ENCODE peak calls at places on chromosome X, in ten cellular contexts. C is K562, E is tibial nerve, L is A549, S is ovary, U is prostate gland, T is GM12878, Y is IMR-90, D is NB4, M is adrenal gland. R is an unnamed sample.

GRCh38 chrX:9846631-9847030 is 60.4 kb downstream of the SHROOM2 start:
- DNase-seq in C (no peak), E (no peak), L (no peak), S (no peak), U (no peak), T (no peak), Y (no peak), D (no peak), M (no peak), R (no peak)

GRCh38 chrX:138349351-138349750 is 362.2 kb downstream of the FGF13 start:
- DNase-seq in C (no peak), E (no peak), L (no peak), S (no peak), U (no peak), T (no peak), Y (no peak), D (no peak), M (no peak), R (no peak)

GRCh38 chrX:46408553-46409407 is 136.4 kb downstream of the ZNF674 start:
- DNase-seq in C (peak), E (peak), L (peak), S (peak), U (peak), T (peak), Y (peak), D (peak), M (peak), R (no peak)

GRCh38 chrX:28058906-28059305 is 77.7 kb upstream of the DCAF8L1 start:
- DNase-seq in C (no peak), E (no peak), L (no peak), S (no peak), U (no peak), T (no peak), Y (peak), D (no peak), M (no peak), R (no peak)

GRCh38 chrX:28177202-28177601 is 196.0 kb upstream of the DCAF8L1 start:
- DNase-seq in C (no peak), E (no peak), L (peak), S (no peak), U (no peak), T (no peak), Y (no peak), D (peak), M (no peak), R (no peak)

GRCh38 chrX:25052798-25053534 is 37.2 kb upstream of the ARX start:
- DNase-seq in C (no peak), E (no peak), L (peak), S (no peak), U (no peak), T (no peak), Y (no peak), D (no peak), M (no peak), R (no peak)

GRCh38 chrX:23797371-23798128 is 14.6 kb downstream of the SAT1 start:
- DNase-seq in C (no peak), E (no peak), L (no peak), S (no peak), U (peak), T (no peak), Y (no peak), D (no peak), M (no peak), R (no peak)

GRCh38 chrX:109393859-109394258 is 88.0 kb downstream of the GUCY2F start:
- DNase-seq in C (peak), E (no peak), L (peak), S (no peak), U (no peak), T (no peak), Y (no peak), D (peak), M (no peak), R (no peak)

GRCh38 chrX:44980403-44980802 is 107.4 kb downstream of the KDM6A start:
- DNase-seq in C (no peak), E (no peak), L (no peak), S (no peak), U (no peak), T (no peak), Y (no peak), D (no peak), M (no peak), R (no peak)

GRCh38 chrX:39650883-39651282 is 446.9 kb downstream of the BCOR start:
- DNase-seq in C (no peak), E (no peak), L (no peak), S (no peak), U (no peak), T (no peak), Y (no peak), D (no peak), M (no peak), R (no peak)

GRCh38 chrX:38166478-38167083 is 54.1 kb downstream of the SRPX start:
- DNase-seq in C (peak), E (peak), L (peak), S (no peak), U (peak), T (no peak), Y (peak), D (peak), M (peak), R (no peak)

GRCh38 chrX:154136627-154137161 is 7.3 kb upstream of the OPN1LW start:
- DNase-seq in C (peak), E (peak), L (peak), S (peak), U (peak), T (no peak), Y (peak), D (peak), M (peak), R (peak)

GRCh38 chrX:118569676-118570075 is 74.1 kb downstream of the DOCK11 start:
- DNase-seq in C (no peak), E (no peak), L (no peak), S (no peak), U (no peak), T (no peak), Y (no peak), D (no peak), M (no peak), R (no peak)

GRCh38 chrX:140524556-140524955 is 19.7 kb upstream of the SOX3 start:
- DNase-seq in C (no peak), E (no peak), L (no peak), S (no peak), U (no peak), T (no peak), Y (peak), D (no peak), M (no peak), R (no peak)

GRCh38 chrX:63754141-63754859 is 30.7 kb downstream of the ARHGEF9 start:
- DNase-seq in C (no peak), E (no peak), L (no peak), S (no peak), U (no peak), T (no peak), Y (peak), D (peak), M (no peak), R (no peak)

GRCh38 chrX:68808686-68809357 is 20.0 kb upstream of the EFNB1 start:
- DNase-seq in C (no peak), E (no peak), L (peak), S (no peak), U (no peak), T (no peak), Y (no peak), D (peak), M (no peak), R (no peak)

GRCh38 chrX:45749375-45749774 is 548.7 kb upstream of the DIPK2B start:
- DNase-seq in C (no peak), E (no peak), L (no peak), S (no peak), U (no peak), T (no peak), Y (no peak), D (peak), M (no peak), R (no peak)

GRCh38 chrX:101602077-101602476 is 15.7 kb downstream of the ARMCX6 start:
- DNase-seq in C (no peak), E (no peak), L (no peak), S (no peak), U (no peak), T (no peak), Y (peak), D (no peak), M (no peak), R (no peak)

GRCh38 chrX:109760241-109760921 is 27.3 kb upstream of the ACSL4 start:
- DNase-seq in C (no peak), E (no peak), L (no peak), S (no peak), U (no peak), T (no peak), Y (no peak), D (no peak), M (no peak), R (no peak)

GRCh38 chrX:130165181-130165702 is 399 bp downstream of the AIFM1 start:
- DNase-seq in C (no peak), E (no peak), L (no peak), S (peak), U (no peak), T (no peak), Y (no peak), D (no peak), M (no peak), R (no peak)

GRCh38 chrX:42021058-42021457 is 97.7 kb upstream of the CASK start:
- DNase-seq in C (no peak), E (no peak), L (no peak), S (no peak), U (no peak), T (no peak), Y (no peak), D (no peak), M (no peak), R (no peak)

GRCh38 chrX:125090046-125090445 is 229.6 kb upstream of the TEX13C start:
- DNase-seq in C (no peak), E (no peak), L (peak), S (no peak), U (no peak), T (no peak), Y (no peak), D (no peak), M (no peak), R (no peak)

GRCh38 chrX:97639526-97639925 is 755.8 kb downstream of the RPA4 start:
- DNase-seq in C (no peak), E (no peak), L (no peak), S (no peak), U (no peak), T (no peak), Y (no peak), D (peak), M (no peak), R (no peak)

GRCh38 chrX:123138473-123138872 is 45.6 kb upstream of the GRIA3 start:
- DNase-seq in C (no peak), E (no peak), L (no peak), S (no peak), U (no peak), T (no peak), Y (no peak), D (no peak), M (no peak), R (no peak)

GRCh38 chrX:150616179-150616862 is 47.9 kb downstream of the MTM1 start:
- DNase-seq in C (no peak), E (no peak), L (no peak), S (no peak), U (no peak), T (no peak), Y (no peak), D (no peak), M (no peak), R (no peak)

GRCh38 chrX:30865020-30865419 is 24.0 kb downstream of the TAB3 start:
- DNase-seq in C (peak), E (no peak), L (peak), S (no peak), U (no peak), T (no peak), Y (no peak), D (peak), M (no peak), R (no peak)

GRCh38 chrX:31589503-31589902 is 517.7 kb upstream of the FTHL17 start:
- DNase-seq in C (no peak), E (no peak), L (no peak), S (no peak), U (no peak), T (no peak), Y (no peak), D (no peak), M (no peak), R (no peak)

GRCh38 chrX:153703036-153703370 is 15.3 kb downstream of the SLC6A8 start:
- DNase-seq in C (no peak), E (no peak), L (no peak), S (peak), U (peak), T (no peak), Y (peak), D (no peak), M (peak), R (no peak)

DNA sequence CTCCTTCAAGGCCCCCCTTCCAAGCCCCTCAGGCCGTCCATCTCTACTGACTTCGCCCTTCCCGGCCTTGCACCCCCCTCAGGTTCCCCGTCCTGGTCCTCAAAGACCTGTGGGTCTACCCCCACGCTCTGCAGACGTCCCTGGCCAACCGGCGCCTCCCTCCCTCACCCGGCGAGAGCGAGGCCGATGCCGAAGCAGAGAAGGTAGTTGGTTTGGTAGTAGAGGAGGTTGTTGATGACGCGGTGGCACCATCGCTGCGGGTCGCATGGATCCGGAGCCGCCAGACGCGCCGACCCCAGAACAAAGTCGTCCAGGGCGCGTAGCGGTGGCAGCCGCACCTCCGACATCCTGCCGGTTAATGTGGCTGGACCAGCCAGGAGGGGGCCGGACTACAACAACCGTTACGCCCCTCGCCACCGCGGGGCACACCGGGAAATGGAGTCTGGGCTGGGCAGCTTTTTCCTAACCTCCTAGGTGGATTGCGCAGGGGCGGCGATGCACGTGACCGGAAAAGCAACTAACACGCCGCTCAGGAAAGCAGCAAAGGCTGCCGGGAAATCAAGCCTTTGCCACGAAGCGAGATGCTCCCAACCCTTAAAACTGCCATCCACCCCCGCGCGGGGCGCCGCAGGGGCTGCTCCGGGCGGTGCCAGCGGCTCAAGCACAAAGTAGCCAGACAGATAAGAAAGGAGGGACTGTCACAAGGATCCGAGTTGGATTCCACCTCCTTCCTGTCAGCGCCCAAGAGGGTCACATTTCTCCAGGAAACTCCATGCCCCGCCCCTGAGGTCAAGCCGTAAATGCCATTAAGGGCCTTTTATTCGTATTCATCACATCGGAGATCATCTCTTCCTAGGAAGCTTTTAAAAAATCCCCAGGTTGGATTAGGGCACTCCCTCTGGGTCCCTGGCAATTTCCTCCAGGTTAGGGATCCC is at the start of gene PRAF2:
- DNase-seq in C (no peak), E (peak), L (peak), S (peak), U (peak), T (peak), Y (peak), D (peak), M (peak), R (peak)
- TF ChIP-seq POLR2A in C (no peak), E (peak), L (peak), S (no peak), U (peak), T (peak), Y (peak), D (no peak), M (peak), R (peak)

DNA sequence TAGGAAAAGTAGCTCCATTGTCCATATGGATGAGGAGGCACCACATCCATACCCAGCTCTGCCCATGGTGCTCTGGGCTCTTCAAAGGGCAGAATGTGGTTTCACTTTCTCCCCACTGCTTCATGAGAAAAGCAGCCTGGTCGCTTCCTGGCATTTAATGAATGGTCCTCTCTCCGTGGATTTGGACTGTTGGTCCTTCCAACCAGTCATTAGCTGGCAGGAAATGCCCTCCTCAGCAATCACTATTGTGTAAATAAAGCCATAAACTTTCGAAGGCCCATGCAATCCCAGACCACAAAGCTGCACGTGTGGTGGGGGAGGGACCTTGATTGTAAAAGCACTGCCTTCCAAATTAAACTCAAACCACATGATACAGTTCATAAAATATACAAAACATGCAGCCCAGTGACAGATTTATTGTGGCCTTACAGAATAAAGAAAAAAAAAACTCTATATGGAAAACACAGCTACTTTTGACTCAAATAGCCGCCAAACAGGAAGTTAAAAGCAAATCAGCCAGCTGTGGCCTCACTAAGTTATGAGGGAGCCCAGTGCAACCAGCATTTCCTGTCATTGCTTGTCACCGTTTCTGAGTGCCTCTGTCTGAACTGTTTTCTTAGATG is 8.1 kb downstream of the MBNL3 start:
- DNase-seq in C (no peak), E (no peak), L (no peak), S (peak), U (peak), T (peak), Y (peak), D (peak), M (peak), R (no peak)
- TF ChIP-seq POLR2A in C (no peak), E (no peak), L (no peak), S (no peak), U (no peak), T (no peak), Y (no peak), D (no peak), M (no peak), R (no peak)

DNA sequence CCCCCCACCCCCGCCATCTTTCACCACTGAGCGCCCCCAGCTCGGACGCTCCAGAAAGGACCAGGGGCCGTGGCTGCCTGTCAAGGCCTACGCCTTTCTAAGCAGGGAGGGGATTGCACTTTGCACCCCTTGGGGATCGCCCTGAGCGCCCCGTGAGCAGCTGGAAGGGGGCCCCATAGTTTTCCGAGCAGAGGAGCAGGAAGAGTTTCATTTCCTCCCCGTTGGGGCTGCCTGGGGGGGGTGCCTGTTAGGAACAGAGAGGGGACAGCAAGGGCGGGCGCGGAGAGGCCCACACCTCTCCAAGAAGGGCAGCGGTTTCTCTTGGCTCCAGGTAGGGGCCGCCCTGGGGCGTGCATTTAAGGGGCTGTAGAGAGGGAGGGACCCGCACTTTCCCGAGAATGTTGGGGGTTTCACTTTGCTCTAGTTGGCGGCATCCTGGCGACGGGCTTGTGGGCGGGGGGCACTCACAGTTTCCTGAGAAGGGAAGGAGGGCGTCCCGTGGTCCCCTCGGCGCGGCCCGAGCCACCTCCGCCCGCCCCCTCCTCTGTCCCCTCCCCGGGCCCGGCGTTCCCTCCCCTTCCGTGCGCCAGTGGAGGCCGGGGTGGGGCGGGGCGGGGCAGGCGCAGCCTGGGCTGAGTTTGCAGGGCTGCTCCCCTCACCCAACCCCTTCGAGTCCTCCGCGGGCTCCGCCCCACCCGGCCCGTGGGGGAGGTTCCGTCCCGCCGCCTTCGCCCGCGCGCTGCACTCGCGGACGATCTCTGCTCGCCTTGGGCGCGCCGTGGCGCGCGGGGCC is 82.3 kb upstream of the CD99 start:
- DNase-seq in C (peak), E (peak), L (peak), S (peak), U (peak), T (no peak), Y (peak), D (peak), M (peak), R (peak)
- TF ChIP-seq POLR2A in C (peak), E (no peak), L (peak), S (no peak), U (peak), T (peak), Y (no peak), D (peak), M (no peak), R (peak)

GRCh38 chrX:13398073-13398823 is 78.4 kb upstream of the ATXN3L start:
- DNase-seq in C (peak), E (peak), L (peak), S (peak), U (no peak), T (no peak), Y (peak), D (peak), M (peak), R (peak)
- TF ChIP-seq POLR2A in C (no peak), E (no peak), L (no peak), S (no peak), U (no peak), T (no peak), Y (no peak), D (no peak), M (no peak), R (no peak)